ENCODE peak calls at places on chromosomes 4 and X, in nine cellular contexts. P, Q, M, C, U, S, X, D and K are unnamed samples.

GRCh38 chr4:37989398-37990260 is 29.4 kb downstream of the PTTG2 start:
- DNase-seq in P (no peak), Q (no peak), M (no peak), C (no peak), U (no peak), S (no peak), X (no peak), D (no peak), K (peak)

GRCh38 chr4:182808673-182809416 is 108.3 kb downstream of the DCTD start:
- DNase-seq in P (no peak), Q (no peak), M (peak), C (no peak), U (no peak), S (peak), X (peak), D (no peak), K (no peak)

GRCh38 chrX:2497961-2498780 is 2.6 kb downstream of the DHRSX start:
- DNase-seq in P (no peak), Q (peak), M (no peak), C (no peak), U (no peak), S (peak), X (no peak), D (no peak), K (no peak)

GRCh38 chr4:186724048-186724860 is 598 bp upstream of the FAT1 start:
- DNase-seq in P (peak), Q (peak), M (peak), C (peak), U (peak), S (peak), X (peak), D (no peak), K (no peak)

GRCh38 chrX:154457491-154458115 is 478 bp upstream of the PLXNA3 start:
- DNase-seq in P (peak), Q (peak), M (peak), C (peak), U (peak), S (peak), X (peak), D (no peak), K (peak)

GRCh38 chr4:69773443-69773842 is 13.0 kb upstream of the SULT1B1 start:
- DNase-seq in P (no peak), Q (peak), M (no peak), C (no peak), U (no peak), S (no peak), X (no peak), D (no peak), K (no peak)

GRCh38 chrX:1159515-1159914 is 52.9 kb downstream of the CRLF2 start:
- DNase-seq in P (no peak), Q (no peak), M (no peak), C (no peak), U (no peak), S (no peak), X (no peak), D (no peak), K (no peak)

GRCh38 chrX:137565921-137566745 is at the start of gene ZIC3:
- DNase-seq in P (peak), Q (peak), M (peak), C (peak), U (peak), S (peak), X (no peak), D (no peak), K (no peak)

GRCh38 chr4:74370912-74371311 is 6.0 kb downstream of the EREG start:
- DNase-seq in P (peak), Q (peak), M (peak), C (peak), U (peak), S (peak), X (peak), D (peak), K (peak)

GRCh38 chr4:125313989-125314602 is 659 bp upstream of the FAT4 start:
- DNase-seq in P (peak), Q (peak), M (no peak), C (peak), U (no peak), S (peak), X (no peak), D (no peak), K (no peak)

GRCh38 chrX:29299689-29300088 is 712.4 kb downstream of the IL1RAPL1 start:
- DNase-seq in P (no peak), Q (no peak), M (peak), C (no peak), U (no peak), S (no peak), X (no peak), D (peak), K (no peak)

GRCh38 chrX:40755291-40756249 is 20.2 kb upstream of the MED14 start:
- DNase-seq in P (no peak), Q (no peak), M (no peak), C (no peak), U (no peak), S (peak), X (no peak), D (no peak), K (no peak)
- H3K4me2 ChIP-seq in P (no peak), Q (no peak), M (no peak), C (no peak), U (no peak), S (peak), X (no peak), D (no peak), K (no peak)

DNA sequence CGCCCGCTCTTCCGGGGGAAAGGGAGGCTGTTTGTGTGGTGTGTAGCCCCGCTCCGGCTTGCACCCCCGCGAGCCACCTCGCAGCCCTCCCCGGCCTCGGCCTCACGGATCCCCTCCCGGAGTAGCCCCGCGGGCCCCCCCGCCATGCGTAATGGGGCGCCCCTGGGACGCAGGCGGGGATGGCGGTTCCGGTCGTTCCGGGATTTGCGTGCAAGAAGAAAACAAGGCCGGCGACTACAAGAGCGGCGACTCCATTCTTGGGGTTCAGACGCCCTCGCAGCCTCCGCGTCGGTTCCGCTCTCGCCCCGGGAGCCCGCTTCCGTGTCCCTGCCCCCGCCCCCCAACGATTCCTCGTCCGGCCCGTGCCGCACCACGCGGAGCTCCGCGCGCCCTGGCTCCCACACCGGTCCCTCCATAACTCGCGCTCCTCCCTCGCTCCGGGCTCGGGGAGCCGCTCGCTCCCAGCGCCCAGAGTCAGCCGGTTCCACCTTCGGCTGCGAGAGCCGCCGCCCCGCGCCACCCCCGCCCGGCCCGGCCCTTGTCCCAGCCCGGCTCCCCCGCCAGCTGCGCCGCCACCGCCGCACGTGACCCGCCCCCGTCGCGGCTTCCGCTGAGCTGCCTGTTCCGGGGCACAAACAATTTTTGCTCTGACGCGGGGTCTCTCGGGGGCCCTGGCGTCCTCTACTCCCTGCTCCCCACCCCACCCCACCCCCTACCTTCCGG is 78.7 kb upstream of the BCOR start:
- DNase-seq in P (peak), Q (peak), M (peak), C (peak), U (peak), S (peak), X (peak), D (no peak), K (peak)
- TF ChIP-seq EZH2phosphoT487 in P (no peak), Q (no peak), M (no peak), C (no peak), U (no peak), S (no peak), X (no peak), D (no peak), K (no peak)

GRCh38 chrX:129877401-129877800 is 28.6 kb upstream of the UTP14A start:
- DNase-seq in P (no peak), Q (no peak), M (no peak), C (no peak), U (no peak), S (no peak), X (no peak), D (no peak), K (no peak)
- H3K4me2 ChIP-seq in P (no peak), Q (no peak), M (peak), C (no peak), U (no peak), S (peak), X (no peak), D (peak), K (no peak)

GRCh38 chr4:15755781-15756180 is 22.3 kb upstream of the CD38 start:
- DNase-seq in P (no peak), Q (no peak), M (no peak), C (no peak), U (no peak), S (no peak), X (peak), D (no peak), K (no peak)

GRCh38 chr4:15753786-15754185 is 24.3 kb upstream of the CD38 start:
- DNase-seq in P (no peak), Q (no peak), M (peak), C (no peak), U (no peak), S (no peak), X (no peak), D (no peak), K (no peak)

GRCh38 chr4:15756361-15756861 is 21.7 kb upstream of the CD38 start:
- DNase-seq in P (no peak), Q (no peak), M (peak), C (no peak), U (no peak), S (peak), X (peak), D (peak), K (peak)

GRCh38 chr4:15755321-15755750 is 22.8 kb upstream of the CD38 start:
- DNase-seq in P (no peak), Q (no peak), M (peak), C (no peak), U (no peak), S (peak), X (peak), D (no peak), K (no peak)

GRCh38 chr4:15754323-15754722 is 23.8 kb upstream of the CD38 start:
- DNase-seq in P (no peak), Q (no peak), M (peak), C (no peak), U (no peak), S (peak), X (peak), D (no peak), K (peak)
- TF ChIP-seq EZH2phosphoT487 in P (no peak), Q (no peak), M (no peak), C (no peak), U (no peak), S (no peak), X (no peak), D (no peak), K (no peak)

DNA sequence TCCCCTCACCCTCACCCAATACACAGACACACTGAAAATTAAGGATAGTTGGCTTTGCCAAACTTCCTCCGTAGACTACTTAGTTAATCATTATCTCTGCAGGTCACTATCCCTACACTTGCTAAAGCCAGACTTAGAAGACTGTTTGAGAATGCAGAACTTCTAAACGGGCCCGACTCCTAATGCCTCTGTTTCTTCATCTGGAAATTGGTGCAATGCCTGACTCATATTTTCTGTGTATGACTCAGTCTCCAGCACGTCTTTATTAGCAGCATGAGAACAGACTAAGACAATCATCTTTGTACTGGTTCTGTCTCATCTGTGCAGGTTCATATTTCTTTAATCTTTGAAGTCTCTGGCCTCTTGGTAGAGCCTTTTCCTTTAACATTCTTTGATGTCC is 411.9 kb upstream of the ACTRT1 start:
- DNase-seq in P (no peak), Q (peak), M (peak), C (no peak), U (no peak), S (no peak), X (no peak), D (no peak), K (no peak)
- H3K4me2 ChIP-seq in P (no peak), Q (no peak), M (peak), C (no peak), U (no peak), S (no peak), X (no peak), D (no peak), K (no peak)

GRCh38 chr4:139555705-139556070 is 331 bp downstream of the SETD7 start:
- DNase-seq in P (no peak), Q (peak), M (no peak), C (no peak), U (peak), S (peak), X (no peak), D (no peak), K (no peak)

GRCh38 chr4:139556071-139556734 is at the start of gene SETD7:
- DNase-seq in P (peak), Q (peak), M (peak), C (peak), U (peak), S (peak), X (peak), D (peak), K (peak)

GRCh38 chr4:139558235-139559094 is 2.4 kb upstream of the SETD7 start:
- DNase-seq in P (no peak), Q (no peak), M (no peak), C (no peak), U (no peak), S (no peak), X (no peak), D (no peak), K (no peak)

GRCh38 chr4:139557506-139558110 is 1.6 kb upstream of the SETD7 start:
- DNase-seq in P (peak), Q (no peak), M (no peak), C (peak), U (no peak), S (no peak), X (no peak), D (no peak), K (peak)

GRCh38 chr4:139556735-139557505 is 901 bp upstream of the SETD7 start:
- DNase-seq in P (peak), Q (peak), M (peak), C (peak), U (peak), S (peak), X (peak), D (no peak), K (peak)
- TF ChIP-seq EZH2phosphoT487 in P (peak), Q (no peak), M (no peak), C (no peak), U (no peak), S (no peak), X (no peak), D (no peak), K (no peak)

GRCh38 chr4:73248416-73248815 is 10.2 kb downstream of the ANKRD17 start:
- DNase-seq in P (no peak), Q (no peak), M (no peak), C (no peak), U (no peak), S (no peak), X (no peak), D (no peak), K (no peak)

GRCh38 chr4:73252001-73252400 is 6.6 kb downstream of the ANKRD17 start:
- DNase-seq in P (no peak), Q (no peak), M (no peak), C (no peak), U (no peak), S (peak), X (no peak), D (no peak), K (no peak)

GRCh38 chr4:73250642-73251041 is 8.0 kb downstream of the ANKRD17 start:
- DNase-seq in P (no peak), Q (no peak), M (no peak), C (no peak), U (no peak), S (no peak), X (no peak), D (no peak), K (no peak)

GRCh38 chr4:73248821-73249220 is 9.8 kb downstream of the ANKRD17 start:
- DNase-seq in P (no peak), Q (no peak), M (no peak), C (no peak), U (no peak), S (no peak), X (no peak), D (no peak), K (no peak)

GRCh38 chr4:73251384-73251783 is 7.2 kb downstream of the ANKRD17 start:
- DNase-seq in P (no peak), Q (no peak), M (no peak), C (peak), U (no peak), S (peak), X (no peak), D (no peak), K (no peak)
- H3K4me2 ChIP-seq in P (no peak), Q (no peak), M (no peak), C (no peak), U (no peak), S (peak), X (no peak), D (no peak), K (no peak)

GRCh38 chrX:47563801-47564315 is 2.9 kb downstream of the ARAF start:
- DNase-seq in P (no peak), Q (no peak), M (peak), C (no peak), U (no peak), S (peak), X (no peak), D (no peak), K (no peak)

GRCh38 chrX:47561653-47562151 is 697 bp downstream of the ARAF start:
- DNase-seq in P (no peak), Q (no peak), M (no peak), C (no peak), U (no peak), S (no peak), X (no peak), D (no peak), K (no peak)

GRCh38 chrX:47560831-47561652 is at the start of gene ARAF:
- DNase-seq in P (peak), Q (peak), M (peak), C (peak), U (peak), S (peak), X (peak), D (peak), K (peak)

GRCh38 chrX:47564438-47565085 is 3.6 kb downstream of the ARAF start:
- DNase-seq in P (no peak), Q (no peak), M (no peak), C (no peak), U (no peak), S (no peak), X (no peak), D (no peak), K (no peak)

DNA sequence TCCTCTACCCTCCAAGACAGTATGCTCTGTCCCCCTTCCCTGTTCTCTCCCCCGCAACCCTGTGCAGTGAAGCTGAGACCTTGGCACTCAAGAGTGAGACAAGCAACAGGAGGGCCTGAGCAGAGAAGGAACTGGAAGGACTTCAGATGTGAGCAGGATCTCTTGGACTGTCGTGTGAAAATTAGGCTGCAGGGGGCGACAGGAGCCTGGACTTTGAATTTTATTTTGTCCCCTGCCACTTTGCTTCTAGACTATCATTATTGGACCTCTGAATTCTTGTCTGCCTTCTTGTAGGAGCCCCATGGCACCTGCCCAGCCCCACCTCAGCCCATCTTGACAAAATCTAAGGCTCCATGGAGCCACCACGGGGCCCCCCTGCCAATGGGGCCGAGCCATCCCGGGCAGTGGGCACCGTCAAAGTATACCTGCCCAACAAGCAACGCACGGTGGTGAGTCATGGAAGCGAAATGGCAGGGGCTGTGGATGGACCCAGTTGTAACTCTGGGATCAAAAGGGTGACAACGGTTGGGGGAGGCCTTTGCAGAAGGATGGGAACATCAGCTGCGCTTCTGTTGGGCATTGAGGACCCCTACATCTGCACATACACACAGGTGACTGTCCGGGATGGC is 1.7 kb downstream of the ARAF start:
- DNase-seq in P (peak), Q (no peak), M (peak), C (peak), U (no peak), S (peak), X (no peak), D (no peak), K (peak)
- TF ChIP-seq EZH2phosphoT487 in P (no peak), Q (no peak), M (no peak), C (no peak), U (no peak), S (no peak), X (no peak), D (no peak), K (no peak)

GRCh38 chrX:131746491-131746968 is 202.7 kb downstream of the OR13H1 start:
- DNase-seq in P (no peak), Q (no peak), M (peak), C (no peak), U (peak), S (no peak), X (peak), D (peak), K (peak)
- H3K4me2 ChIP-seq in P (no peak), Q (no peak), M (peak), C (no peak), U (peak), S (no peak), X (peak), D (no peak), K (peak)